ENCODE peak calls at places on chromosomes 12 and 14, in eight cellular contexts. F is M059J, K is anterior cingulate cortex, J is AG09309, E is CMK, Y is HCT116, L is KG1, T is upper lobe of left lung. U is an unnamed sample.

GRCh38 chr14:50085570-50086315 is 30.6 kb downstream of the VCPKMT start:
- DNase-seq in Y (no peak), K (no peak), L (no peak), J (peak), F (peak), T (no peak), E (no peak), U (peak)

GRCh38 chr12:119797090-119797489 is 80.0 kb downstream of the CIT start:
- DNase-seq in K (no peak), J (no peak), F (no peak), T (no peak), L (no peak), E (no peak), Y (no peak), U (no peak)

GRCh38 chr12:91091916-91092715 is 19.2 kb downstream of the LUM start:
- DNase-seq in E (no peak), L (no peak), T (no peak), J (no peak), F (peak), Y (no peak), K (no peak), U (no peak)

GRCh38 chr12:82314406-82314892 is 43.7 kb downstream of the CCDC59 start:
- DNase-seq in E (no peak), L (no peak), T (peak), K (no peak), Y (no peak), F (no peak), J (no peak), U (no peak)

GRCh38 chr12:95257541-95257940 is 39.9 kb downstream of the VEZT start:
- DNase-seq in T (no peak), E (no peak), Y (no peak), L (no peak), J (no peak), K (no peak), F (no peak), U (no peak)

GRCh38 chr14:61326847-61327246 is 5.5 kb downstream of the PRKCH start:
- DNase-seq in K (no peak), T (peak), J (no peak), L (no peak), Y (no peak), F (peak), E (no peak), U (no peak)

GRCh38 chr12:31578632-31579031 is 12.3 kb downstream of the DENND5B start:
- DNase-seq in E (no peak), L (no peak), T (no peak), J (no peak), K (peak), Y (no peak), F (peak), U (peak)

GRCh38 chr12:57759360-57759980 is 4.6 kb downstream of the MARCHF9 start:
- DNase-seq in J (no peak), K (no peak), T (no peak), L (no peak), E (no peak), Y (no peak), F (peak), U (no peak)

GRCh38 chr12:8697120-8697475 is 693 bp upstream of the RIMKLB start:
- DNase-seq in J (no peak), T (no peak), E (no peak), K (no peak), F (peak), L (no peak), Y (no peak), U (peak)

GRCh38 chr14:99552572-99553216 is 51.3 kb downstream of the CCDC85C start:
- DNase-seq in L (no peak), F (no peak), T (no peak), Y (no peak), J (no peak), K (no peak), E (no peak), U (no peak)

GRCh38 chr14:50086316-50086700 is 30.1 kb downstream of the VCPKMT start:
- DNase-seq in J (no peak), L (no peak), Y (no peak), K (no peak), T (no peak), F (no peak), E (no peak), U (no peak)